ENCODE peak calls at places on chromosomes 16 and 17, in five cellular contexts. One of them, this sample, is unnamed.

GRCh38 chr17:20008242-20009051 is 712 bp upstream of the SPECC1 start:
- DNase-seq in endothelial cell of umbilical vein: no peak
- DNase-seq in H9: peak; percentile 79
- DNase-seq in left lung: no peak
- DNase-seq in lower lobe of right lung: peak; percentile 54
- DNase-seq in this sample: no peak

GRCh38 chr16:11114366-11115164 is 141.4 kb downstream of the SOCS1 start:
- DNase-seq in lower lobe of right lung: no peak
- DNase-seq in endothelial cell of umbilical vein: no peak
- DNase-seq in H9: no peak
- DNase-seq in left lung: no peak
- DNase-seq in this sample: no peak

GRCh38 chr17:82303944-82304808 is 13.2 kb downstream of the CD7 start:
- DNase-seq in H9: no peak
- DNase-seq in lower lobe of right lung: no peak
- DNase-seq in endothelial cell of umbilical vein: no peak
- DNase-seq in left lung: no peak
- DNase-seq in this sample: peak; percentile 73

GRCh38 chr16:68200120-68200783 is 35.7 kb downstream of the ESRP2 start:
- DNase-seq in H9: no peak
- DNase-seq in lower lobe of right lung: no peak
- DNase-seq in left lung: no peak
- DNase-seq in endothelial cell of umbilical vein: peak; percentile 65
- DNase-seq in this sample: peak; percentile 55

GRCh38 chr17:58412064-58412703 is 5.2 kb downstream of the RNF43 start:
- DNase-seq in left lung: no peak
- DNase-seq in H9: no peak
- DNase-seq in lower lobe of right lung: no peak
- DNase-seq in endothelial cell of umbilical vein: no peak
- DNase-seq in this sample: no peak

GRCh38 chr16:24041834-24042631 is 206.2 kb downstream of the PRKCB start:
- DNase-seq in H9: peak; percentile 74
- DNase-seq in left lung: peak; percentile 45
- DNase-seq in endothelial cell of umbilical vein: peak; percentile 53
- DNase-seq in lower lobe of right lung: peak; percentile 63
- DNase-seq in this sample: peak; percentile 78

GRCh38 chr17:63431939-63432804 is 13.9 kb downstream of the CYB561 start:
- DNase-seq in endothelial cell of umbilical vein: peak; percentile 49
- DNase-seq in H9: no peak
- DNase-seq in lower lobe of right lung: no peak
- DNase-seq in left lung: peak; percentile 60
- DNase-seq in this sample: peak; percentile 47

GRCh38 chr17:44502598-44503079 is 567 bp downstream of the GPATCH8 start:
- DNase-seq in H9: no peak
- DNase-seq in left lung: no peak
- DNase-seq in endothelial cell of umbilical vein: peak; percentile 55
- DNase-seq in lower lobe of right lung: no peak
- DNase-seq in this sample: no peak

GRCh38 chr16:54282202-54282922 is 4.2 kb downstream of the IRX3 start:
- DNase-seq in H9: peak; percentile 63
- DNase-seq in lower lobe of right lung: peak; percentile 78
- DNase-seq in endothelial cell of umbilical vein: no peak
- DNase-seq in left lung: peak; percentile 68
- DNase-seq in this sample: peak; percentile 88

GRCh38 chr17:46772879-46773620 is 45.4 kb downstream of the WNT3 start:
- DNase-seq in endothelial cell of umbilical vein: no peak
- DNase-seq in lower lobe of right lung: peak; percentile 33
- DNase-seq in left lung: no peak
- DNase-seq in H9: peak; percentile 67
- DNase-seq in this sample: peak; percentile 40

GRCh38 chr16:49189286-49189685 is 92.4 kb downstream of the CBLN1 start:
- DNase-seq in H9: no peak
- DNase-seq in left lung: no peak
- DNase-seq in lower lobe of right lung: no peak
- DNase-seq in endothelial cell of umbilical vein: no peak
- DNase-seq in this sample: no peak

GRCh38 chr17:72850410-72850809 is 242.1 kb downstream of the SLC39A11 start:
- DNase-seq in lower lobe of right lung: no peak
- DNase-seq in H9: no peak
- DNase-seq in left lung: no peak
- DNase-seq in endothelial cell of umbilical vein: no peak
- DNase-seq in this sample: peak; percentile 47

GRCh38 chr17:7081341-7082062 is 1.5 kb upstream of the CLEC10A start:
- DNase-seq in endothelial cell of umbilical vein: no peak
- DNase-seq in H9: no peak
- DNase-seq in left lung: no peak
- DNase-seq in lower lobe of right lung: peak; percentile 39
- DNase-seq in this sample: no peak

GRCh38 chr17:48194097-48194550 is 86.6 kb downstream of the SNX11 start:
- DNase-seq in H9: no peak
- DNase-seq in endothelial cell of umbilical vein: peak; percentile 51
- DNase-seq in left lung: no peak
- DNase-seq in lower lobe of right lung: no peak
- DNase-seq in this sample: no peak

GRCh38 chr17:59840329-59840907 is 52.3 kb downstream of the TUBD1 start:
- DNase-seq in lower lobe of right lung: no peak
- DNase-seq in H9: peak; percentile 82
- DNase-seq in endothelial cell of umbilical vein: peak; percentile 40
- DNase-seq in left lung: no peak
- DNase-seq in this sample: no peak
- H3K4me1 ChIP-seq in lower lobe of right lung: peaks cover 63% of the 10 kb centered on the region
- H3K4me1 ChIP-seq in H9: no peaks in the 10 kb centered on the region
- H3K4me1 ChIP-seq in endothelial cell of umbilical vein: peaks cover 13% of the 10 kb centered on the region
- H3K4me1 ChIP-seq in left lung: peaks cover 43% of the 10 kb centered on the region
- H3K4me1 ChIP-seq in this sample: peaks cover 26% of the 10 kb centered on the region

GRCh38 chr17:37278247-37278894 is 97.4 kb upstream of the C17orf78 start:
- DNase-seq in H9: no peak
- DNase-seq in lower lobe of right lung: no peak
- DNase-seq in left lung: no peak
- DNase-seq in endothelial cell of umbilical vein: no peak
- DNase-seq in this sample: no peak
- H3K4me1 ChIP-seq in H9: no peaks in the 10 kb centered on the region
- H3K4me1 ChIP-seq in lower lobe of right lung: peaks cover 18% of the 10 kb centered on the region
- H3K4me1 ChIP-seq in left lung: peaks cover 7% of the 10 kb centered on the region
- H3K4me1 ChIP-seq in endothelial cell of umbilical vein: peaks cover 5% of the 10 kb centered on the region
- H3K4me1 ChIP-seq in this sample: peaks cover 7% of the 10 kb centered on the region

GRCh38 chr17:17783825-17784598 is 52.8 kb downstream of the SREBF1 start:
- DNase-seq in endothelial cell of umbilical vein: peak; percentile 38
- DNase-seq in left lung: no peak
- DNase-seq in H9: peak; percentile 67
- DNase-seq in lower lobe of right lung: no peak
- DNase-seq in this sample: peak; percentile 81
- H3K4me1 ChIP-seq in endothelial cell of umbilical vein: peaks cover 30% of the 10 kb centered on the region
- H3K4me1 ChIP-seq in left lung: peaks cover 49% of the 10 kb centered on the region
- H3K4me1 ChIP-seq in H9: no peaks in the 10 kb centered on the region
- H3K4me1 ChIP-seq in lower lobe of right lung: peaks cover 60% of the 10 kb centered on the region
- H3K4me1 ChIP-seq in this sample: peaks cover 50% of the 10 kb centered on the region

DNA sequence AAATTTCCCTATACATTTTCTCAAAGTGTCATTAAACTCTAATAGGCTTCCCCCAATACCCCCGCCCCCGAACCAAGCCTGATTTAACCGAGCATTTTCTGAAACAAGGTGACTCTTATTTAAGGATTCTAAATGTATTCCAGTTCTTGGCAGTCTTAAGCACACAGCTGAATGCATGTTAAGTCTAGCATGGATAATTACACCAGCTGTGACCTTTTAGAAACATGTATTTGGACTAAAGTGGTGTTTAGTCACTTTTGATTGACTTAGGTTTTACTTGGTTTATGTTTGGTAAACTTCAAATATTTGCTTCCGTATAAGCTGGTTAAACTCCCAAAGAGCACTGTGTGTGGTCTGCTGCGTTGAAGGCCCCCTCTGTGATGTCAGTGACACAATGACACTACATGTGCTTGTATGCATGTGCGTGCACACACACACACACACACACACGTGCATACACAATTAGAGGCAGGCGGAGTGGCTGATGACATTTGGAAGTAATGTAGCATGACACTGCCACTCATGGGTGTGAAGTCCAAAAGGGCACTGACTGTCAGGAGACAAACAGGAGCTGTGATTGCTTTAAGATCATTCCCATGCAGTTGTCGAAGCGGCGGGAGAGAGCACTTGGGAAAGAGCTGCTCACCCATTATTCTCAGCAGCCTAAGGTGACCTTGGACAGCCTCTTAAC is 156.1 kb upstream of the CDH13 start:
- DNase-seq in endothelial cell of umbilical vein: no peak
- DNase-seq in left lung: no peak
- DNase-seq in H9: no peak
- DNase-seq in lower lobe of right lung: no peak
- DNase-seq in this sample: no peak
- H3K4me1 ChIP-seq in endothelial cell of umbilical vein: no peaks in the 10 kb centered on the region
- H3K4me1 ChIP-seq in left lung: no peaks in the 10 kb centered on the region
- H3K4me1 ChIP-seq in H9: no peaks in the 10 kb centered on the region
- H3K4me1 ChIP-seq in lower lobe of right lung: no peaks in the 10 kb centered on the region
- H3K4me1 ChIP-seq in this sample: no peaks in the 10 kb centered on the region

DNA sequence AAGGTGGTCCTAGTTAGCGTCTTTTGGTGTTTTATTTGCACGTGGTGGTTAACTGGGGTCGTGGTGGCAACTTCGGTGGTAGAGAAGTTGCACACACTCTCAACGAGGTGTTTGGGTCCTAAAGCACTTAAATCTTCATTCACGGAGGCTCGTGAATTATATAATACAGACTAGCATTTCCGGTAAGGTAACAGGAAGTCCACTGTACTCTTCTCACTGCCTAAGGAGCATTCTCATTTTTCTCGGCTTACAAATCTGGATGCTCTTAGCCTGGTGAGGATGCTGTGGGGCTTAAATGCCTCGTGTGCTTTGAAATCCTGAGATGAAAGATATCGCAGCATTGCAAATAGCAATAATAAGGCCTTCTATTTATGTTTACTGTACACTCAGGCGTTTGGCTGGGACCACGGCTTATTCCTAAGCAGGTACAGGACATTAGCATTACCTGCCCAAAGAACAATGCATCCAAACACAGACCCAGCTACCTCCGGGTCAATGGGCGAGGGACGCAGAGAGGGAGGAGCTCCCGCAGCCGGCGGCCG is 974 bp downstream of the DNAJA2 start:
- DNase-seq in endothelial cell of umbilical vein: peak; percentile 20
- DNase-seq in lower lobe of right lung: no peak
- DNase-seq in H9: no peak
- DNase-seq in left lung: no peak
- DNase-seq in this sample: peak; percentile 25
- H3K4me1 ChIP-seq in endothelial cell of umbilical vein: peaks cover 19% of the 10 kb centered on the region
- H3K4me1 ChIP-seq in lower lobe of right lung: peaks cover 35% of the 10 kb centered on the region
- H3K4me1 ChIP-seq in H9: peaks cover 2% of the 10 kb centered on the region
- H3K4me1 ChIP-seq in left lung: peaks cover 44% of the 10 kb centered on the region
- H3K4me1 ChIP-seq in this sample: peaks cover 14% of the 10 kb centered on the region

GRCh38 chr16:15952265-15952711 is 2.9 kb downstream of the ABCC1 start:
- DNase-seq in lower lobe of right lung: no peak
- DNase-seq in endothelial cell of umbilical vein: peak; percentile 62
- DNase-seq in left lung: no peak
- DNase-seq in H9: no peak
- DNase-seq in this sample: peak; percentile 23

GRCh38 chr16:15954814-15955151 is 5.4 kb downstream of the ABCC1 start:
- DNase-seq in lower lobe of right lung: no peak
- DNase-seq in endothelial cell of umbilical vein: no peak
- DNase-seq in left lung: no peak
- DNase-seq in H9: no peak
- DNase-seq in this sample: no peak

GRCh38 chr16:15953929-15954813 is 4.8 kb downstream of the ABCC1 start:
- DNase-seq in left lung: no peak
- DNase-seq in lower lobe of right lung: no peak
- DNase-seq in H9: no peak
- DNase-seq in endothelial cell of umbilical vein: no peak
- DNase-seq in this sample: no peak

GRCh38 chr16:15953477-15953876 is 4.1 kb downstream of the ABCC1 start:
- DNase-seq in H9: no peak
- DNase-seq in left lung: no peak
- DNase-seq in lower lobe of right lung: no peak
- DNase-seq in endothelial cell of umbilical vein: no peak
- DNase-seq in this sample: no peak

DNA sequence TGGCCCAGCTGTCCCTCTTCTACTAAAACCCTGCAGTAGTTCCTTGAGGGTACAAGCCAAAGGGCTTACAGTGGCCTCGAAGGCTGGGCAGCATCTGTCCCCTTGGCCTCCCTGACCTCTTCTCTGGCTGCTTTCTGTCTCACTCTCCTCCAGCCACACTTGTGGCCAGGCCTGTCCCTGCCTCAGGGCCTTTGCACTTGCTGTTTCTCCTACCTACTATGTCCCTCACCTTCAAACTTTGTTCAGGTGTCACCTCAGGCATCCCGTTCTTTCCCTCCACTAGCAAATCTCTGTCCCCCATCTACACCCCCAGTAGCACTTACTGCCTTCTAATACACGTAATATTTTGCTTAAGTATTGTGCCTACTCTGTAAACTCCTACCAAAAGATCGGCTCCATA is 6.0 kb downstream of the ABCC1 start:
- DNase-seq in H9: no peak
- DNase-seq in endothelial cell of umbilical vein: no peak
- DNase-seq in lower lobe of right lung: no peak
- DNase-seq in left lung: no peak
- DNase-seq in this sample: no peak
- H3K4me1 ChIP-seq in H9: peaks cover 2% of the 10 kb centered on the region
- H3K4me1 ChIP-seq in endothelial cell of umbilical vein: peaks cover 26% of the 10 kb centered on the region
- H3K4me1 ChIP-seq in lower lobe of right lung: peaks cover 57% of the 10 kb centered on the region
- H3K4me1 ChIP-seq in left lung: peaks cover 68% of the 10 kb centered on the region
- H3K4me1 ChIP-seq in this sample: peaks cover 15% of the 10 kb centered on the region

GRCh38 chr17:39927101-39927927 is at the start of the genes LRRC3C and ORMDL3:
- DNase-seq in endothelial cell of umbilical vein: peak; percentile 93
- DNase-seq in left lung: peak; percentile 95
- DNase-seq in H9: peak; percentile 98
- DNase-seq in lower lobe of right lung: peak; percentile 95
- DNase-seq in this sample: peak; percentile 95
- H3K4me1 ChIP-seq in endothelial cell of umbilical vein: peaks cover 43% of the 10 kb centered on the region
- H3K4me1 ChIP-seq in left lung: peaks cover 66% of the 10 kb centered on the region
- H3K4me1 ChIP-seq in H9: peaks cover 5% of the 10 kb centered on the region
- H3K4me1 ChIP-seq in lower lobe of right lung: peaks cover 54% of the 10 kb centered on the region
- H3K4me1 ChIP-seq in this sample: peaks cover 22% of the 10 kb centered on the region

DNA sequence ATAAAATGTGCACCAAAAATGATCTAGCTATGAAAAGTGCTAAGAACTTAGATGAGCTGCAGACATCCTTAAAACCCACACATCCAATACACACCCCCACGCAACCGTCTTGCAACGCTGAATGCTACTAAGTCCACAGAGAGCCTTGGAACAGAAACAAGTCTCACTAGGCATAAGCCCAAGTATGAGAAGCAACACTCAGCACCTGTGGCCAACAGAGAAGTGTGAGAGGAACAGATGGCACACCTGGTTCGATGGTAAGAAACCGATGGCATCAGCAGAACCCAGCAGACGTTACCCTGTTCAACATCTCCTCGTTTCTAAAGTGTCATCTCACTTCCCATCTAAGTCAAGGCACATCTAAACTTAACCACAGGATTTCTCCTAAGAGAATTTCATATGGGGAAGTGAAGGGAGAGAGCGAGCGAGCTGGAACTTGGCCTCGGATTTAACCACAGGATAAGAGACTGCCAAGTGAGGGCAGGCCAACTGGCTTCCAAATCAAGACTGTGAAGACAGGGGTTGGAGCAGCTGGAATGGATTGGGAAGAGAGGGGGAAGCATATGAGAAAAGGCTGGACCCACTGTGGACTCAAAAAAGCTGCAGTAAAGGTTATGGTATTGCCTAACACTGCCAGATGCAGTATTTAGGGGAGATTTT is 41.0 kb downstream of the NXPH3 start:
- DNase-seq in H9: no peak
- DNase-seq in endothelial cell of umbilical vein: no peak
- DNase-seq in left lung: peak; percentile 57
- DNase-seq in lower lobe of right lung: no peak
- DNase-seq in this sample: peak; percentile 98
- H3K4me1 ChIP-seq in H9: no peaks in the 10 kb centered on the region
- H3K4me1 ChIP-seq in endothelial cell of umbilical vein: peaks cover 9% of the 10 kb centered on the region
- H3K4me1 ChIP-seq in left lung: peaks cover 33% of the 10 kb centered on the region
- H3K4me1 ChIP-seq in lower lobe of right lung: peaks cover 36% of the 10 kb centered on the region
- H3K4me1 ChIP-seq in this sample: no peaks in the 10 kb centered on the region